ENCODE peak calls at places on chromosomes 11 and 22, in four cellular contexts. One of them, this sample, is unnamed.

GRCh38 chr11:79937935-79938334 is 497.1 kb upstream of the TENM4 start:
- DNase-seq in K562: no peak
- DNase-seq in H1: no peak
- DNase-seq in HepG2: no peak
- DNase-seq in this sample: no peak

GRCh38 chr11:33692013-33692504 is 8.6 kb downstream of the C11orf91 start:
- DNase-seq in K562: no peak
- DNase-seq in H1: no peak
- DNase-seq in HepG2: peak
- DNase-seq in this sample: peak

GRCh38 chr11:28284206-28284605 is 176.0 kb downstream of the METTL15 start:
- DNase-seq in K562: no peak
- DNase-seq in H1: no peak
- DNase-seq in HepG2: no peak
- DNase-seq in this sample: no peak

GRCh38 chr11:26621147-26621546 is 49.1 kb upstream of the MUC15 start:
- DNase-seq in K562: no peak
- DNase-seq in H1: no peak
- DNase-seq in HepG2: no peak
- DNase-seq in this sample: no peak

GRCh38 chr11:47270331-47271271 is 668 bp downstream of the MADD start:
- DNase-seq in K562: peak
- DNase-seq in H1: no peak
- DNase-seq in HepG2: peak
- DNase-seq in this sample: no peak

GRCh38 chr11:86632499-86633269 is 39.7 kb downstream of the ME3 start:
- DNase-seq in K562: peak
- DNase-seq in H1: peak
- DNase-seq in HepG2: peak
- DNase-seq in this sample: peak

GRCh38 chr22:45743687-45744086 is 72.1 kb downstream of the ATXN10 start:
- DNase-seq in K562: no peak
- DNase-seq in H1: no peak
- DNase-seq in HepG2: peak
- DNase-seq in this sample: no peak

GRCh38 chr11:69122642-69123431 is 32.9 kb upstream of the SMIM38 start:
- DNase-seq in K562: peak
- DNase-seq in H1: peak
- DNase-seq in HepG2: peak
- DNase-seq in this sample: peak

GRCh38 chr11:73931039-73931645 is 19.7 kb upstream of the DNAJB13 start:
- DNase-seq in K562: peak
- DNase-seq in H1: peak
- DNase-seq in HepG2: peak
- DNase-seq in this sample: peak

GRCh38 chr11:19673924-19674390 is 38.7 kb upstream of the NAV2 start:
- DNase-seq in K562: no peak
- DNase-seq in H1: no peak
- DNase-seq in HepG2: no peak
- DNase-seq in this sample: no peak

GRCh38 chr11:101880208-101880607 is 34.6 kb upstream of the CEP126 start:
- DNase-seq in K562: peak
- DNase-seq in H1: no peak
- DNase-seq in HepG2: peak
- DNase-seq in this sample: peak

GRCh38 chr11:128948583-128948982 is 5.9 kb upstream of the TP53AIP1 start:
- DNase-seq in K562: no peak
- DNase-seq in H1: no peak
- DNase-seq in HepG2: no peak
- DNase-seq in this sample: no peak

GRCh38 chr11:72012897-72013721 is 14.4 kb downstream of the IL18BP start:
- DNase-seq in K562: no peak
- DNase-seq in H1: no peak
- DNase-seq in HepG2: no peak
- DNase-seq in this sample: no peak

GRCh38 chr11:18765554-18765953 is 26.0 kb downstream of the PTPN5 start:
- DNase-seq in K562: no peak
- DNase-seq in H1: no peak
- DNase-seq in HepG2: no peak
- DNase-seq in this sample: no peak

GRCh38 chr11:132405728-132406127 is 1035.3 kb downstream of the NTM start:
- DNase-seq in K562: no peak
- DNase-seq in H1: peak
- DNase-seq in HepG2: no peak
- DNase-seq in this sample: no peak

GRCh38 chr11:21986361-21986760 is 206.5 kb upstream of the ANO5 start:
- DNase-seq in K562: no peak
- DNase-seq in H1: no peak
- DNase-seq in HepG2: no peak
- DNase-seq in this sample: no peak

GRCh38 chr22:43151251-43152000 is at the start of gene TSPO:
- DNase-seq in K562: peak
- DNase-seq in H1: no peak
- DNase-seq in HepG2: no peak
- DNase-seq in this sample: no peak

GRCh38 chr11:63909621-63910506 is 7.1 kb downstream of the RCOR2 start:
- DNase-seq in K562: no peak
- DNase-seq in H1: no peak
- DNase-seq in HepG2: no peak
- DNase-seq in this sample: no peak

GRCh38 chr22:50346415-50346945 is 3.4 kb downstream of the PPP6R2 start:
- DNase-seq in K562: no peak
- DNase-seq in H1: no peak
- DNase-seq in HepG2: no peak
- DNase-seq in this sample: no peak

GRCh38 chr11:996681-997080 is 39.8 kb downstream of the MUC6 start:
- DNase-seq in K562: no peak
- DNase-seq in H1: no peak
- DNase-seq in HepG2: no peak
- DNase-seq in this sample: no peak

GRCh38 chr22:50625568-50626313 is 2.2 kb downstream of the ARSA start:
- DNase-seq in K562: no peak
- DNase-seq in H1: no peak
- DNase-seq in HepG2: no peak
- DNase-seq in this sample: no peak

GRCh38 chr11:59865031-59865430 is 1.3 kb downstream of the TCN1 start:
- DNase-seq in K562: no peak
- DNase-seq in H1: no peak
- DNase-seq in HepG2: no peak
- DNase-seq in this sample: peak

GRCh38 chr22:39932918-39933649 is 27.1 kb upstream of the TMA7B start:
- DNase-seq in K562: peak
- DNase-seq in H1: peak
- DNase-seq in HepG2: peak
- DNase-seq in this sample: peak

GRCh38 chr11:10670099-10670498 is 23.5 kb downstream of the IRAG1 start:
- DNase-seq in K562: no peak
- DNase-seq in H1: no peak
- DNase-seq in HepG2: no peak
- DNase-seq in this sample: no peak

GRCh38 chr22:33918676-33919590 is 1.3 kb downstream of the LARGE1 start:
- DNase-seq in K562: no peak
- DNase-seq in H1: no peak
- DNase-seq in HepG2: peak
- DNase-seq in this sample: no peak

DNA sequence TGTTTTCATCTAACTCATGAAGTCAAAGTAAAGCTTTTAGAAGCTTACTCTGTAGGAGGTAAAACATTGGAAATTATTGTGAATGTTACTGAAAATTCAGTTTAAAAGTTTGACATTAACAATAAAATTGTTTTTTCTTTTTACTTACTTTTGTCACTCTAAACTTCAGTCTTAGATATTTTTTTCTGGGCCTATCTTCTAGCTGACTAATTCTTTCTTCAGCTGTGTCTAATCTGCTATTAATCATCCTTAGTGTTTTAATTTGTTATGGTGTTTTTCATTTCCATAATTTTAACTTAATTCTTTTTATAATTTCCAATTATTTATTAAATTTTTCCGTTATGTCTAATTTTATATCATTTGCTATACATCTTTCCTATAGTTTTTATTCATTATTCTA is 35.0 kb downstream of the IL10RA start:
- DNase-seq in K562: no peak
- DNase-seq in H1: no peak
- DNase-seq in HepG2: no peak
- DNase-seq in this sample: no peak
- TF ChIP-seq FOSL1 in K562: no peak
- TF ChIP-seq FOSL1 in H1: no peak
- TF ChIP-seq FOSL1 in HepG2: no peak
- TF ChIP-seq FOSL1 in this sample: no peak

GRCh38 chr11:75031224-75031753 is 42.6 kb downstream of the NEU3 start:
- DNase-seq in K562: peak
- DNase-seq in H1: no peak
- DNase-seq in HepG2: peak
- DNase-seq in this sample: no peak
- TF ChIP-seq FOSL1 in K562: peak
- TF ChIP-seq FOSL1 in H1: no peak
- TF ChIP-seq FOSL1 in HepG2: no peak
- TF ChIP-seq FOSL1 in this sample: no peak

DNA sequence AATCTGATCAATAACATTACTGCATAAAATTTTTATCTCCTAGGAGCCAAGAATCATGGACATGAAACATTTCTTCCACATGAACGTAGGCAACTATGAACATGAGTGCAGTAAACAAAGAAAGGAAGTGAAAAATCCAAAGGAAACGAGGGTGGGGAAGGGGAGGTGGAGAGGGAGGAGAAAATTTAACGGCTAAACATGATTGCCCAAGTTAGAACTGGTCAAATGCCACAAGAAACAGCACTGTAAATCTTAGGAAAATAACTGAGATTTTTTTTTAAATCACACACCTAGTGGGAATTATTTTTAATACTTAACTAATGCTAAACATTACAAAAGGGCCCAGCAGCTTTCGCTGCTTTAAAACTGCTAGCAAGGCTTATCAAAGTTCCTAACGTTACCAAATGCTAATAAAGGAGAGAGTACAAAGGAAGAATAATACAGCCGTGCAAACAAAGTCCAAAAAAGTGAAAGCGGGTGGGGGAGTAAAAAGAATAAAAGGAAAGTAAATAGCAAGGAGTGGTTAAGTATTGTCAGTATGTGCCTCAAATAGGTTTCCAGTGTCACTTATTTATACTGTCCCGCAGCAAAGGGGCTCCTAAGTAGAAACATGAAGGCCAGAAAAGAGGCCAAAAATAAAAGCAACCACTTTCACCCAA is 13.7 kb downstream of the NARS2 start:
- DNase-seq in K562: no peak
- DNase-seq in H1: no peak
- DNase-seq in HepG2: peak
- DNase-seq in this sample: no peak
- TF ChIP-seq FOSL1 in K562: no peak
- TF ChIP-seq FOSL1 in H1: no peak
- TF ChIP-seq FOSL1 in HepG2: no peak
- TF ChIP-seq FOSL1 in this sample: no peak

GRCh38 chr11:134751825-134752224 is 339.8 kb upstream of the B3GAT1 start:
- DNase-seq in K562: no peak
- DNase-seq in H1: no peak
- DNase-seq in HepG2: no peak
- DNase-seq in this sample: no peak
- TF ChIP-seq FOSL1 in K562: no peak
- TF ChIP-seq FOSL1 in H1: no peak
- TF ChIP-seq FOSL1 in HepG2: no peak
- TF ChIP-seq FOSL1 in this sample: no peak

GRCh38 chr22:44628273-44628672 is 73.7 kb upstream of the PRR5 start:
- DNase-seq in K562: no peak
- DNase-seq in H1: no peak
- DNase-seq in HepG2: no peak
- DNase-seq in this sample: no peak
- TF ChIP-seq FOSL1 in K562: no peak
- TF ChIP-seq FOSL1 in H1: no peak
- TF ChIP-seq FOSL1 in HepG2: no peak
- TF ChIP-seq FOSL1 in this sample: no peak

DNA sequence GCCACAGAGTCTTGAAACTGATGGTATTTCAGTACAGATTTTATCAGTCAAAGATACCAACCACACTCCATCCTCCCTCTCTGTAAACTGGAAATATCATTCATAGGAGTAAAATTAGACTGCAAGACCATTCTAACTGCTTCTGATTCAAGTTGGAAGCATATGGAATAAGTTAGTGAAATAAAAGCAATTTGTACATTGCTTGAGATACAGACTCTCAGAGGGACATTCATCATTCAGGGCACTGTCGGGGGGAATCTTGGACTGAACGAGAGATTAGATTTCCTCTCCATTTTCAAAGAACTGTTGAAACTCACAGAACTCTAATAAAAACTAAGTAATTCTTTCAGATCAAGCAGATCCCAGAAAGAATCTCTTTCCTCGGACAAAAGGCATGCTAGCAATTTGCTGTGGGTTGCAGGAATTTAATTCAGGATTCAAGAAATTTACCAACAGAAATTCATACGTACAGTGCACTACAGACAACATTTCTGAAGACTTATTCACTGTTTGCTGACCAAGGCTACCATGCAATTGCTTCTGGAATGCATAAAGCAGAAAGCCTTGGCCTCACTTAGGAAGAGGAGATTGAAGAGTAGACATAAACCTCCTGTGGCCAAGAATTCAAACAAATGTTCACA is 34.1 kb downstream of the PAMR1 start:
- DNase-seq in K562: no peak
- DNase-seq in H1: no peak
- DNase-seq in HepG2: no peak
- DNase-seq in this sample: no peak
- TF ChIP-seq FOSL1 in K562: no peak
- TF ChIP-seq FOSL1 in H1: no peak
- TF ChIP-seq FOSL1 in HepG2: no peak
- TF ChIP-seq FOSL1 in this sample: no peak

GRCh38 chr11:58832246-58832645 is 12.3 kb downstream of the GLYATL2 start:
- DNase-seq in K562: no peak
- DNase-seq in H1: no peak
- DNase-seq in HepG2: no peak
- DNase-seq in this sample: no peak

DNA sequence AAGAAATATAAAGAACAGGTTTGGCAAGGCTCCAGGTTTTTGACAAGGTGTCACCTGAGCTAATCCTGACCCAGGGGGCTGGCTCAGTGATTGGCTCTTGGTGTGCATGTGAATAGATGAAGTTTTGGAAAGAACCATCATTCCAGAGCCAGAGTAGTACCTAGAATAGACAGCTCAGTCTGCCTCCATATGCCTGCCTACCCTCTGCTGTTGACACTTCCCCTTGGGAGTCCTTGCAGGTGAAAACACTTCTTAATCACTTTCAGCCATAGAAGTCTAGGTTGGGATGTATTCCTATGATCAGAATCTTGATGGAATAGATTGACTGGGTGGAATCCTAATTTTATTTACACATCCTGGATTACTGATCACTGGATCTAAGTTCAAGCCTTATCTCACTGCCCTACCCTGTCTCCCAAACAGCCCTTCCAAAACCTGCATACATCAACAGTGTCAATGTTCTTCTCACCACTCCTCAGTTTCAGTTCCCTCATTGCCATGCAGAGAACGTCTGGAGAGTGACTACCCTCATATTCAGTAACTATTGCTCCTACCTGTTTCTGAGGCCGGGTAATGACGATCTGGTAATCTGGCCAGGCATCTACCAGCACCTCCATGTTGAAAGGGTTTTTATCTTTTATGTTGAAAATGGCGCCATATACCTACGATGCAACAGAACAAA is 6.7 kb downstream of the GLYATL2 start:
- DNase-seq in K562: no peak
- DNase-seq in H1: no peak
- DNase-seq in HepG2: no peak
- DNase-seq in this sample: no peak
- TF ChIP-seq FOSL1 in K562: no peak
- TF ChIP-seq FOSL1 in H1: no peak
- TF ChIP-seq FOSL1 in HepG2: no peak
- TF ChIP-seq FOSL1 in this sample: no peak

GRCh38 chr11:14583252-14584105 is 60.1 kb upstream of the PDE3B start:
- DNase-seq in K562: no peak
- DNase-seq in H1: no peak
- DNase-seq in HepG2: peak
- DNase-seq in this sample: no peak
- TF ChIP-seq FOSL1 in K562: no peak
- TF ChIP-seq FOSL1 in H1: no peak
- TF ChIP-seq FOSL1 in HepG2: no peak
- TF ChIP-seq FOSL1 in this sample: no peak